ENCODE peak calls at places on chromosomes 4 and X, in nine cellular contexts. X, H, L, O, F, Z, W, J and K are unnamed samples. For H3K36me3, the result is how much of the 10 kb centered on the place peaks cover.

GRCh38 chrX:101287402-101287801 is 3.7 kb downstream of the TAF7L start:
- DNase-seq in X (peak), H (peak), L (peak), O (no peak), F (no peak), Z (peak), W (no peak), J (peak), K (peak)

GRCh38 chr4:15451181-15451865 is 18.4 kb upstream of the CC2D2A start:
- DNase-seq in X (no peak), H (no peak), L (no peak), O (no peak), F (no peak), Z (peak), W (no peak), J (no peak), K (peak)

GRCh38 chr4:173403051-173403450 is 4.1 kb upstream of the SCRG1 start:
- DNase-seq in X (no peak), H (peak), L (no peak), O (no peak), F (no peak), Z (peak), W (no peak), J (no peak), K (peak)

GRCh38 chr4:174538123-174538875 is 16.0 kb upstream of the HPGD start:
- DNase-seq in X (peak), H (peak), L (no peak), O (no peak), F (no peak), Z (no peak), W (no peak), J (no peak), K (no peak)

GRCh38 chr4:187602339-187603092 is 393.1 kb upstream of the ZFP42 start:
- DNase-seq in X (no peak), H (peak), L (no peak), O (no peak), F (no peak), Z (peak), W (no peak), J (no peak), K (no peak)

GRCh38 chr4:141133146-141134006 is at the start of gene RNF150:
- DNase-seq in X (peak), H (peak), L (peak), O (peak), F (no peak), Z (peak), W (peak), J (peak), K (peak)

GRCh38 chr4:98780111-98780549 is 121.7 kb upstream of the TSPAN5 start:
- DNase-seq in X (no peak), H (no peak), L (no peak), O (no peak), F (no peak), Z (peak), W (no peak), J (no peak), K (no peak)

GRCh38 chr4:123421942-123422781 is 25.6 kb downstream of the SPRY1 start:
- DNase-seq in X (no peak), H (no peak), L (peak), O (no peak), F (no peak), Z (no peak), W (no peak), J (no peak), K (no peak)

GRCh38 chrX:6460893-6461490 is 73.9 kb downstream of the VCX3A start:
- DNase-seq in X (no peak), H (peak), L (no peak), O (no peak), F (no peak), Z (no peak), W (no peak), J (no peak), K (no peak)

GRCh38 chr4:98794565-98795205 is 134.2 kb downstream of the EIF4E start:
- DNase-seq in X (no peak), H (peak), L (no peak), O (no peak), F (no peak), Z (peak), W (no peak), J (no peak), K (peak)

GRCh38 chrX:131032646-131033230 is 25.4 kb upstream of the ARHGAP36 start:
- DNase-seq in X (no peak), H (no peak), L (no peak), O (no peak), F (no peak), Z (no peak), W (no peak), J (no peak), K (no peak)

GRCh38 chr4:7815981-7816380 is 123.7 kb downstream of the AFAP1 start:
- DNase-seq in X (no peak), H (no peak), L (no peak), O (no peak), F (no peak), Z (no peak), W (no peak), J (no peak), K (no peak)
- H3K36me3 ChIP-seq in X (under half), H (under half), L (under half), O (under half), F (under half), Z (half or more), W (under half), J (under half), K (half or more)

GRCh38 chr4:53925050-53925605 is 139.3 kb downstream of the CHIC2 start:
- DNase-seq in X (no peak), H (peak), L (no peak), O (no peak), F (no peak), Z (no peak), W (no peak), J (no peak), K (no peak)

GRCh38 chr4:53920883-53921282 is 143.5 kb downstream of the CHIC2 start:
- DNase-seq in X (no peak), H (no peak), L (no peak), O (no peak), F (no peak), Z (no peak), W (no peak), J (no peak), K (no peak)

GRCh38 chr4:53921856-53922255 is 142.5 kb downstream of the CHIC2 start:
- DNase-seq in X (no peak), H (no peak), L (no peak), O (no peak), F (no peak), Z (no peak), W (no peak), J (no peak), K (no peak)

GRCh38 chr4:53924333-53925049 is 139.9 kb downstream of the CHIC2 start:
- DNase-seq in X (no peak), H (no peak), L (no peak), O (no peak), F (no peak), Z (no peak), W (no peak), J (no peak), K (no peak)

DNA sequence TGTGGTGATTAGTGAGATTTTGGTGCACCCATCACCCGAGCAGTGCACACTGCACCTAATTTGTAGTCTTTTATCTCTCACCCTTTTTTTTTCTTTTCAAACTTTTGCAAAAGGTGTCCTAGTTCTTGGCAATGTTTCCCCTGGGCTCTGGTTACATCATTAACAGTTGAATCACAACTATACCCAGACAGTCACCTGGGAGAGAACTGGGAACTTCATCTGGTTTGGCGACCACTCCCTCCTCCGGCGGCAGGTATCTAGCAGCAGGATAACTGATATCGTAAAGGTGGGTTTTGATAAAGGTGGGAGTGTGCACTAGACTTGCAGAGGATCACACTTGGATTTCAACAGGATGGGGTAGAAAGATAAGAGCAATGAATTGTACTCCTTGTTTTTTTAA is 140.5 kb downstream of the CHIC2 start:
- DNase-seq in X (no peak), H (peak), L (no peak), O (no peak), F (no peak), Z (no peak), W (no peak), J (no peak), K (no peak)
- H3K4me3 ChIP-seq in X (no peak), H (no peak), L (no peak), O (no peak), F (no peak), Z (no peak), W (no peak), J (no peak), K (no peak)

GRCh38 chr4:54767376-54767775 is 109.6 kb downstream of the KIT start:
- DNase-seq in X (no peak), H (no peak), L (no peak), O (no peak), F (no peak), Z (no peak), W (no peak), J (no peak), K (peak)
- H3K36me3 ChIP-seq in X (under half), H (under half), L (under half), O (under half), F (under half), Z (under half), W (under half), J (under half), K (under half)

DNA sequence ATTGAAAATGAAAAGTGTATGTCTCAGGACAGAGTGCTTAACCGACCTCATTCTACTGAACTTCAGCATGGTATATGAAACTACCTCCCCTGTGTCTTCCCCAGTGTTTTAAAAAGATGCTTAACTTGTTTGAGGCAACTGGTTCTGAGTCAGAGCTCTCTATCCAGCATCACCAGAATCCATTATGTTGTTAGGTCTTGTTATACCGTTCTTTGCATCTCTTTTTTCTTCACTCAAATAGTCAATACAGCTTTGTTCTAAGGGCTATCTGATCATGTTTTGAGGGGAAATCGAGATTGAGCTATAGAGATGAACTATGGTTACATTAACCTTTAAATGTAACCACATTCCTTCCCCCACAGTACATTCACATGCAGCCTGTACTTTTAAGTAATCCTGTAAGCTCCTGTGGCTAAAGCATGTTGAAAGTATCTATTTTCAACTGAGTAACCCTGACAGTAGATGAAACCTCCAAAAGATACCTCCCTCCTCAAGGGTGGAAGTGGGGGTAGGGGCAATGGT is 514.4 kb downstream of the RPA4 start:
- DNase-seq in X (peak), H (peak), L (no peak), O (no peak), F (no peak), Z (peak), W (no peak), J (no peak), K (peak)
- H3K4me3 ChIP-seq in X (no peak), H (no peak), L (no peak), O (no peak), F (no peak), Z (no peak), W (no peak), J (no peak), K (no peak)